ENCODE peak calls at places on chromosomes 16 and 17, in ten cellular contexts. W is NCI-H510A; Q is NCI-H1694; I is GM13976; A is GM18507; T is stimulated activated CD4-positive, alpha-beta T cell treated with anti-CD3 and anti-CD28 coated beads, Interleukin-1b, Interleukin-23, amount 100 ng/mL, for 24 hours; L is IMR-90; U is naive thymus-derived CD8-positive, alpha-beta T cell; Z is Daoy; B is stimulated activated naive CD8-positive, alpha-beta T cell treated with anti-CD3 and anti-CD28 coated beads, Interleukin-15, Interleukin-2, amounts not matched to agents 100 U/mL and 50 U/mL, for 24 hours. C is an unnamed sample.

GRCh38 chr17:41504126-41504977 is 1.1 kb downstream of the KRT13 start:
- DNase-seq in I (no peak), W (no peak), T (no peak), A (no peak), U (no peak), L (peak; percentile 69), B (no peak), Z (no peak), Q (no peak), C (no peak)

GRCh38 chr17:66276328-66276937 is 26.0 kb upstream of the PRKCA start:
- DNase-seq in W (no peak), B (no peak), L (peak; percentile 70), U (no peak), A (no peak), Z (peak; percentile 30), Q (no peak), I (no peak), T (no peak), C (no peak)

GRCh38 chr16:57912529-57913260 is 58.2 kb downstream of the CNGB1 start:
- DNase-seq in I (no peak), A (no peak), Q (no peak), L (no peak), W (no peak), U (no peak), B (no peak), T (no peak), Z (no peak), C (no peak)

GRCh38 chr17:78675316-78675616 is 98.1 kb upstream of the DNAH17 start:
- DNase-seq in T (no peak), A (no peak), L (no peak), I (no peak), B (no peak), Q (no peak), W (no peak), Z (no peak), U (no peak), C (no peak)

GRCh38 chr17:50861822-50862528 is 4.2 kb downstream of the TOB1 start:
- DNase-seq in T (no peak), A (no peak), U (no peak), Q (no peak), Z (no peak), W (no peak), L (no peak), B (no peak), I (no peak), C (no peak)

GRCh38 chr17:7651097-7651958 is 602 bp downstream of the ATP1B2 start:
- DNase-seq in I (no peak), B (no peak), T (no peak), W (no peak), L (no peak), A (no peak), U (no peak), Z (no peak), Q (no peak), C (no peak)

GRCh38 chr17:65588194-65588808 is 26.9 kb upstream of the AXIN2 start:
- DNase-seq in W (peak; percentile 70), Q (no peak), T (no peak), A (no peak), U (no peak), B (no peak), L (no peak), I (no peak), Z (no peak), C (no peak)

GRCh38 chr17:16938031-16938430 is 33.9 kb downstream of the TNFRSF13B start:
- DNase-seq in B (no peak), U (no peak), I (no peak), Q (no peak), T (no peak), L (no peak), W (no peak), A (no peak), Z (no peak), C (no peak)

GRCh38 chr16:50309527-50310307 is 43.4 kb downstream of the ADCY7 start:
- DNase-seq in B (peak; percentile 4), A (no peak), Q (no peak), I (peak; percentile 27), T (no peak), W (no peak), L (no peak), U (no peak), Z (no peak), C (no peak)

GRCh38 chr17:4542726-4543191 is 12.4 kb downstream of the MYBBP1A start:
- DNase-seq in U (no peak), I (no peak), A (no peak), W (no peak), L (no peak), Z (no peak), T (no peak), B (no peak), Q (no peak), C (no peak)